ENCODE peak calls at places on chromosomes 7 and 10, in four cellular contexts. One of them, this sample, is unnamed.

GRCh38 chr7:17546206-17546998 is 247.9 kb downstream of the AHR start:
- DNase-seq in K562: no peak
- DNase-seq in HepG2: no peak
- DNase-seq in GM12878: no peak
- DNase-seq in this sample: peak; percentile 47

GRCh38 chr7:130084037-130084875 is 13.9 kb downstream of the KLHDC10 start:
- DNase-seq in K562: no peak
- DNase-seq in GM12878: no peak
- DNase-seq in HepG2: peak; percentile 14
- DNase-seq in this sample: peak; percentile 44

GRCh38 chr7:155339474-155339873 is 41.8 kb downstream of the INSIG1 start:
- DNase-seq in HepG2: no peak
- DNase-seq in GM12878: no peak
- DNase-seq in K562: no peak
- DNase-seq in this sample: no peak

GRCh38 chr7:134530460-134530859 is 3.1 kb downstream of the AKR1B10 start:
- DNase-seq in HepG2: no peak
- DNase-seq in K562: no peak
- DNase-seq in GM12878: no peak
- DNase-seq in this sample: no peak

GRCh38 chr10:126115021-126115610 is 218.8 kb downstream of the FANK1 start:
- DNase-seq in HepG2: no peak
- DNase-seq in K562: no peak
- DNase-seq in GM12878: no peak
- DNase-seq in this sample: no peak

GRCh38 chr10:30233186-30233958 is 115.7 kb downstream of the MTPAP start:
- DNase-seq in K562: no peak
- DNase-seq in HepG2: no peak
- DNase-seq in GM12878: no peak
- DNase-seq in this sample: no peak

GRCh38 chr7:135558337-135558767 is 635 bp downstream of the NUP205 start:
- DNase-seq in HepG2: peak; percentile 71
- DNase-seq in K562: peak; percentile 91
- DNase-seq in GM12878: peak; percentile 62
- DNase-seq in this sample: peak; percentile 77

GRCh38 chr7:35380739-35381224 is 126.9 kb upstream of the TBX20 start:
- DNase-seq in K562: no peak
- DNase-seq in GM12878: no peak
- DNase-seq in HepG2: no peak
- DNase-seq in this sample: no peak

GRCh38 chr10:117551322-117552155 is 9.0 kb downstream of the EMX2 start:
- DNase-seq in K562: no peak
- DNase-seq in GM12878: no peak
- DNase-seq in HepG2: no peak
- DNase-seq in this sample: no peak

GRCh38 chr10:124864421-124865193 is 63.0 kb downstream of the ABRAXAS2 start:
- DNase-seq in HepG2: peak; percentile 79
- DNase-seq in K562: no peak
- DNase-seq in GM12878: no peak
- DNase-seq in this sample: no peak

GRCh38 chr10:75428434-75429158 is 2.8 kb upstream of the LRMDA start:
- DNase-seq in GM12878: peak; percentile 16
- DNase-seq in HepG2: no peak
- DNase-seq in K562: peak; percentile 32
- DNase-seq in this sample: peak; percentile 78

GRCh38 chr10:14945097-14945496 is 8.8 kb downstream of the DCLRE1C start:
- DNase-seq in K562: no peak
- DNase-seq in GM12878: no peak
- DNase-seq in HepG2: no peak
- DNase-seq in this sample: no peak

GRCh38 chr7:94654764-94655561 is 970 bp downstream of the SGCE start:
- DNase-seq in GM12878: no peak
- DNase-seq in K562: no peak
- DNase-seq in HepG2: no peak
- DNase-seq in this sample: no peak

GRCh38 chr10:15106352-15107013 is 9.3 kb downstream of the RPP38 start:
- DNase-seq in GM12878: peak; percentile 26
- DNase-seq in HepG2: peak; percentile 66
- DNase-seq in K562: peak; percentile 70
- DNase-seq in this sample: peak; percentile 79

GRCh38 chr10:109650228-109650627 is 273.1 kb downstream of the XPNPEP1 start:
- DNase-seq in K562: no peak
- DNase-seq in HepG2: no peak
- DNase-seq in GM12878: no peak
- DNase-seq in this sample: no peak

GRCh38 chr7:843230-843629 is 11.0 kb downstream of the SUN1 start:
- DNase-seq in K562: no peak
- DNase-seq in HepG2: no peak
- DNase-seq in GM12878: no peak
- DNase-seq in this sample: no peak

GRCh38 chr7:26992670-26993069 is 103.1 kb downstream of the HOXA1 start:
- DNase-seq in GM12878: no peak
- DNase-seq in K562: no peak
- DNase-seq in HepG2: no peak
- DNase-seq in this sample: no peak

GRCh38 chr10:5446390-5446926 is 34.1 kb downstream of the NET1 start:
- DNase-seq in K562: peak; percentile 97
- DNase-seq in HepG2: peak; percentile 89
- DNase-seq in GM12878: no peak
- DNase-seq in this sample: peak; percentile 76

GRCh38 chr10:127442220-127442525 is 106.9 kb upstream of the NPS start:
- DNase-seq in HepG2: no peak
- DNase-seq in GM12878: no peak
- DNase-seq in K562: no peak
- DNase-seq in this sample: no peak

GRCh38 chr10:78706256-78706655 is 362.5 kb upstream of the ZMIZ1 start:
- DNase-seq in HepG2: no peak
- DNase-seq in K562: no peak
- DNase-seq in GM12878: no peak
- DNase-seq in this sample: no peak
- TF ChIP-seq MYC in HepG2: no peak
- TF ChIP-seq MYC in K562: no peak
- TF ChIP-seq MYC in GM12878: no peak
- TF ChIP-seq MYC in this sample: no peak

GRCh38 chr7:157707983-157708720 is 371.3 kb downstream of the DNAJB6 start:
- DNase-seq in HepG2: no peak
- DNase-seq in GM12878: no peak
- DNase-seq in K562: no peak
- DNase-seq in this sample: no peak

GRCh38 chr7:157710396-157710795 is 373.6 kb downstream of the DNAJB6 start:
- DNase-seq in K562: no peak
- DNase-seq in HepG2: no peak
- DNase-seq in GM12878: no peak
- DNase-seq in this sample: no peak

GRCh38 chr7:157708896-157709295 is 372.1 kb downstream of the DNAJB6 start:
- DNase-seq in HepG2: no peak
- DNase-seq in K562: no peak
- DNase-seq in GM12878: no peak
- DNase-seq in this sample: no peak

GRCh38 chr7:157711353-157711888 is 374.6 kb downstream of the DNAJB6 start:
- DNase-seq in HepG2: no peak
- DNase-seq in GM12878: no peak
- DNase-seq in K562: no peak
- DNase-seq in this sample: no peak

DNA sequence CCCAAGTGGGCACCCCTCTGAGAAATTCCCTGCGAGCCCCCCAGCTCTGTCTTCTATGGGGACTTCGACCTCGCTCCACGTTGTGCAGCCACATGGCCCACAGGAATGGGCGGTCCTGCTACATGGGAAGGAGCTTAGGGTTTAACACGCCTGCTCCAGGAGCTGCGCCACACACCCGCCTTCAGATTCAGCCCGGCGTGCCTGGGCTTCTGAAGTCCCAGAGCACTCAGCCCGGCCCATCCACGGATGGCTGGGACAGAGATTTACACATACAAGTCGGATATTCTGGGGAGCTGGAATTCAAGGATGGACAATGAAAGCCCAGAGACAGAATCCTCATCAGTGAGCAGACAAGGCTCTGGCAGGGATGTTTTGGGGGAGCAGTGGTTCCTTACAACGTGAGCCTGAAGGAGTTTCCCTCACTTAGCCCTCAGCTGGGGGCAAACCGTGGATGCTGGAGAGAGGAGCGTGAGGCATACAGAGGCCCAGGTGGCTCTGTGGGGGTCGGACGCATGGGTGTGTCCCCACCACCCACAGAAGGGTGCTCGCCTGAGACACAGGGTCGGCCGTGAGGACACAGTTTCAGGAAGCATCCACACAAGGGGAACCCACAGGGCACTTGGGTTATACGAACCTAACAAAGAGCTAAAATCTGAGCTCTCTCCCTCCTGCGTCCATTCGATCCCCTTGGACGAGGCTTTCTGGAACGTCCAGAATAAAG is 372.9 kb downstream of the DNAJB6 start:
- DNase-seq in HepG2: no peak
- DNase-seq in GM12878: no peak
- DNase-seq in K562: no peak
- DNase-seq in this sample: no peak
- TF ChIP-seq RAD21 in HepG2: no peak
- TF ChIP-seq RAD21 in GM12878: no peak
- TF ChIP-seq RAD21 in K562: no peak
- TF ChIP-seq RAD21 in this sample: no peak

GRCh38 chr10:74114041-74114448 is 36.6 kb downstream of the AP3M1 start:
- DNase-seq in GM12878: no peak
- DNase-seq in HepG2: no peak
- DNase-seq in K562: no peak
- DNase-seq in this sample: no peak
- TF ChIP-seq MYC in GM12878: no peak
- TF ChIP-seq MYC in HepG2: no peak
- TF ChIP-seq MYC in K562: no peak
- TF ChIP-seq MYC in this sample: no peak

GRCh38 chr7:105691029-105691691 is 109.9 kb upstream of the EFCAB10 start:
- DNase-seq in GM12878: no peak
- DNase-seq in HepG2: no peak
- DNase-seq in K562: no peak
- DNase-seq in this sample: no peak

GRCh38 chr7:105691692-105692564 is 110.6 kb upstream of the EFCAB10 start:
- DNase-seq in HepG2: no peak
- DNase-seq in K562: no peak
- DNase-seq in GM12878: no peak
- DNase-seq in this sample: no peak

GRCh38 chr7:105690286-105690915 is 109.1 kb upstream of the EFCAB10 start:
- DNase-seq in K562: no peak
- DNase-seq in HepG2: no peak
- DNase-seq in GM12878: no peak
- DNase-seq in this sample: no peak

GRCh38 chr7:105688617-105689016 is 107.3 kb upstream of the EFCAB10 start:
- DNase-seq in GM12878: no peak
- DNase-seq in HepG2: no peak
- DNase-seq in K562: no peak
- DNase-seq in this sample: no peak

DNA sequence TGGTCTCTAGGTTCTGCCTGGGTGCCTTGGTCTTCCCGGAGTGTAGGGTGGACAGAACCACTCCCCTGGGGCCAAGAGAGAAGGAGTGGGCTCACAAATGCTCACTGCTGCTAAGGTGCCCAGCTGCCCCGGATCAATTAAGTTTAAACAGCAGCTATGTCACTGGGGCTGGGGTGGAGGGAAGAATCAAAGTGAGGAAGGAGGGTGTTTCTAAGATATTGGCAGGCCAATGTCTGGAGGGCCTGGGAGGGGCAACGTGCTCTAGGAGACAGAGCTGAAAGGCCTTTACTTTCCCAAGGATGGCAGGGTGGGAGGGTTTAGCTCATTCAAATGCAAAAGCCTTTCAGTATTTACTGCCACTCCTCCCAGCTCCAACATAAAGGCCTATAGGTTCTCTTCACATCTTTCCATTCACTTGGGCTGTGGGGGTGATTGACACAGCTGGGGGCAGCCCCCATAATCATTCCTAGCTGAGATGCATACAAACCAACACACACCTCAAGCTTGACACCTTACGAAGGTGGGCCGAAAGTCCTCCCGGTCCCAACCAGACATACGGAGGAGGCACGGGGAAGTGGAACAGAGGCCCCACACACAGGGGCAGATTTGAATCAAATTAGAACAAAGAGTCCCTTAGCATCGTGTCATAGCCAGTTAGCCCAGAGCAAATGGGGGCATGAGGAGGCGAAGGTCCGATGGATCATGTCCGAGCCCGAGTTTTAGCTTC is 108.0 kb upstream of the EFCAB10 start:
- DNase-seq in GM12878: no peak
- DNase-seq in K562: no peak
- DNase-seq in HepG2: no peak
- DNase-seq in this sample: no peak
- TF ChIP-seq RAD21 in GM12878: no peak
- TF ChIP-seq RAD21 in K562: no peak
- TF ChIP-seq RAD21 in HepG2: no peak
- TF ChIP-seq RAD21 in this sample: no peak

DNA sequence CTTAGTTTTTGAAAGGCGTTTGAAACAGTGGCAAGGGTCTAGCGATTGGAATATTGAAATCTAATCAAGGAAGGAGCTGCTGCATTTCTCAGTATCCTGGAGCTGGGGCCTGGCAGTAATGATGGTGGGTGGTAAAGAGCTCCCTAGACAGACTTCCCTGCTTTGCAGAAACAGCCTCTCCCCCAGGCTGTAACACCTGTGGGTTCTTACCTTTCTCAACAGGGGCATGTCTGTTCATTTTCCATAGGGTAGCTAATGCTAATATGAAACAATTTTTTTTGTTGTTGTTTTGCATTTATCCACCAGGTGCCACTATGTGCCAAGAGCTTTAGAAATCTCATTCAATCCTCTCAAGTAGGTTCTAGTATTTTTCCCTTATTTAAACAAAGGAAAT is 345.5 kb downstream of the REEP3 start:
- DNase-seq in K562: no peak
- DNase-seq in HepG2: peak; percentile 3
- DNase-seq in GM12878: no peak
- DNase-seq in this sample: no peak
- TF ChIP-seq MYC in K562: no peak
- TF ChIP-seq MYC in HepG2: no peak
- TF ChIP-seq MYC in GM12878: no peak
- TF ChIP-seq MYC in this sample: no peak

GRCh38 chr10:49177391-49178355 is 10.5 kb downstream of the TMEM273 start:
- DNase-seq in HepG2: peak; percentile 13
- DNase-seq in K562: peak; percentile 74
- DNase-seq in GM12878: peak; percentile 85
- DNase-seq in this sample: peak; percentile 21
- TF ChIP-seq RAD21 in HepG2: no peak
- TF ChIP-seq RAD21 in K562: no peak
- TF ChIP-seq RAD21 in GM12878: peak; percentile 21
- TF ChIP-seq RAD21 in this sample: no peak

DNA sequence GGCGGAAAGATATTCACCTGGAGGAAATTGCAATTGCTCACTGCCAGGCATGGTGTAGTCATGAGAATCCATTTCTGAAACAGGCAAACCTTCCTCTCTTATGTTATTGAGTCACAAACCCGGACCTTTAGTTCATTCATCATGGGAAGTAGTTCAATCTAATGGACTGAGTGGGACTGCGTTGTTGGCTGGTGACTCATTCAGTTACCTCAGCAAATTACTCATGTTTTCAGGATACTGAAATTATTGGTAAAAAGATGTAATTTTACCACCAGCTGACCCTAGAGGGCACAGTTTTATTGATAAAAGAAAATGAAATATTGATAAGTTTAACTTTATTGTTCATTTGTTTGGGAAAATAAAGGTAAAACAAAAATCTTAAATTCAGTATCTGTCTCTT is 1194.4 kb upstream of the SORCS1 start:
- DNase-seq in K562: no peak
- DNase-seq in HepG2: peak; percentile 2
- DNase-seq in GM12878: peak; percentile 13
- DNase-seq in this sample: peak; percentile 14
- TF ChIP-seq MYC in K562: no peak
- TF ChIP-seq MYC in HepG2: no peak
- TF ChIP-seq MYC in GM12878: no peak
- TF ChIP-seq MYC in this sample: no peak

GRCh38 chr7:98202367-98203195 is 8.7 kb upstream of the BHLHA15 start:
- DNase-seq in HepG2: no peak
- DNase-seq in K562: no peak
- DNase-seq in GM12878: peak; percentile 94
- DNase-seq in this sample: no peak
- TF ChIP-seq RAD21 in HepG2: no peak
- TF ChIP-seq RAD21 in K562: no peak
- TF ChIP-seq RAD21 in GM12878: peak; percentile 5
- TF ChIP-seq RAD21 in this sample: no peak

This sample was measured in A549.